ENCODE peak calls at places on chromosome 15, in nine cellular contexts. J, T, Y, U, S, X, A, N and V are unnamed samples.

GRCh38 chr15:85479071-85479647 is 98.8 kb downstream of the AKAP13 start:
- DNase-seq in J (no peak), T (peak; percentile 75), Y (no peak), U (no peak), S (no peak), X (peak; percentile 88), A (no peak), N (no peak), V (no peak)

GRCh38 chr15:47586653-47587224 is 130.6 kb upstream of the SEMA6D start:
- DNase-seq in J (no peak), T (peak; percentile 28), Y (no peak), U (no peak), S (no peak), X (peak; percentile 44), A (no peak), N (no peak), V (no peak)

GRCh38 chr15:61759639-61760038 is 300.6 kb downstream of the VPS13C start:
- DNase-seq in J (no peak), T (no peak), Y (no peak), U (no peak), S (no peak), X (no peak), A (no peak), N (no peak), V (no peak)

GRCh38 chr15:72237286-72238224 is 6.6 kb upstream of the PKM start:
- DNase-seq in J (no peak), T (peak; percentile 97), Y (peak; percentile 53), U (peak; percentile 95), S (no peak), X (peak; percentile 95), A (no peak), N (peak; percentile 56), V (peak; percentile 92)

GRCh38 chr15:57198654-57199241 is 177.6 kb upstream of the CGNL1 start:
- DNase-seq in J (no peak), T (peak; percentile 24), Y (no peak), U (no peak), S (peak; percentile 72), X (no peak), A (no peak), N (no peak), V (no peak)

GRCh38 chr15:71060983-71061382 is 54.3 kb upstream of the THSD4 start:
- DNase-seq in J (no peak), T (peak; percentile 28), Y (no peak), U (no peak), S (no peak), X (no peak), A (no peak), N (no peak), V (no peak)

GRCh38 chr15:66729339-66729951 is 27.4 kb downstream of the SMAD6 start:
- DNase-seq in J (no peak), T (peak; percentile 41), Y (no peak), U (no peak), S (no peak), X (no peak), A (no peak), N (no peak), V (no peak)

GRCh38 chr15:72077950-72078349 is 40.0 kb downstream of the MYO9A start:
- DNase-seq in J (no peak), T (peak; percentile 23), Y (no peak), U (no peak), S (no peak), X (no peak), A (no peak), N (no peak), V (no peak)

GRCh38 chr15:30985081-30985531 is 6.3 kb downstream of the MTMR10 start:
- DNase-seq in J (no peak), T (peak; percentile 50), Y (no peak), U (no peak), S (no peak), X (peak; percentile 4), A (no peak), N (no peak), V (no peak)

GRCh38 chr15:71051539-71051938 is 63.7 kb upstream of the THSD4 start:
- DNase-seq in J (no peak), T (peak; percentile 93), Y (no peak), U (no peak), S (no peak), X (no peak), A (no peak), N (no peak), V (peak; percentile 57)

GRCh38 chr15:93072440-93073394 is 16.3 kb downstream of the RGMA start:
- DNase-seq in J (no peak), T (peak; percentile 58), Y (no peak), U (no peak), S (peak; percentile 82), X (peak; percentile 96), A (peak; percentile 69), N (no peak), V (no peak)

GRCh38 chr15:89662893-89663673 is 7.8 kb upstream of the KIF7 start:
- DNase-seq in J (no peak), T (peak; percentile 97), Y (no peak), U (peak; percentile 92), S (no peak), X (peak; percentile 99), A (peak; percentile 32), N (peak; percentile 8), V (no peak)

DNA sequence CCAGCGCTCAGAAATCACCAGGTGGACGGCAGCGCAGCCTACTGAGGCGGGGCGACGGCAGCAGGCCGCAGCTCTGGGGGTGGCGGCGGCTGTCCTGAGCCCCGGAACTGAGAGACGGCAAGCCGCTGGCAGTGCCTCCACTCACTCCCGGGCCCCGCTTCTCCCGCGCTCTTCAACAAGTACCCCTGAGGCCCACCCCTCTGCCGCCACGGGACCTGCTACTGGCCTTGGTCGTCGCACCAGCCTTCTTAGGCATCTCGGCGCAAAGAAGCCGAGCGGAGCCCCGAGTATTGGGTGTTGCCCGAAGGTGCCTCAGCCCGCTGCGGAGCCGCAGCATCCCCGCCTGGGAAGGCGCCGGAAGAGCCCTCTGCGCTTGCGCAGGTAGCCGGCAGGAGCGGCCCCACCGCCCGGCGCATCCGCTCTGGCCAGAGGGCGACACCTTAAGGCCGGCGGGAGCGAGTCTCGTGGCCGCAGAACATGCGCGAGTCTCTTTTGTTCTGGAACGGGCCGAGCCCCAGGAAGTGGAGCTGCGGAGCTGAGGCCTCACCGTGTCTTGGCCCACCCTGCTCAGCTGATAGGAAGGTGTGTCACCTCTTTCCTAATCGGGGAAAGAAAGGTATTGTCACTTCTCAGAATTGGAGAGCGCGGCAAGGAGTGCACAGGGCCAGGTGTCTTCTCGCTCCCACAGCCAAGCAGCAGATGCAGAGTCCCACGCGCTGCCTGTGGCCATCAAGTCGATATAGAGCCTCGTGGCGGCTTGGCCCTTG is at the start of gene C15orf40:
- DNase-seq in J (peak; percentile 62), T (peak; percentile 89), Y (peak; percentile 95), U (peak; percentile 66), S (peak; percentile 92), X (peak; percentile 95), A (peak; percentile 87), N (peak; percentile 94), V (peak; percentile 72)
- TF ChIP-seq CTCF in J (no peak), T (peak; percentile 66), Y (peak; percentile 90), U (peak; percentile 46), S (no peak), X (peak; percentile 65), A (no peak), N (peak; percentile 77), V (peak; percentile 67)

DNA sequence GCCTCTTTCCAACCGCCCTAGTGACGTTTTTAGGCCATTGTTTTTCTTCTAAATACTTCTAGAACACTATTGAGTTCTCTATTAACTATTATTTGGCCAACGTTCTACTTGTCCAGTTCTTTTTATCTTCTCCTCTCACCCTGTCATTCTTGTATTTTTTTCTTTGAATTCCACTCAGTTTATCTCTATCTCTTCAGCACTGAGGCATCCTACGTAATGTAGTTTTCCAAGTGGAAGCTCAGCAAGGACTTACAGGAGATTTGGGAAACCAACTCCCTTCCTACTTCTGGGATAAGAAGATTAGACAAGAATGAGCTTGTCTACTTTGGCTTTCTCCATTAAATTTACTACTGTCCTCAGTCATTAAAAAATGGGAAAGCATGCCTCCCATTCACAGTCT is 21.4 kb upstream of the NR2F2 start:
- DNase-seq in J (no peak), T (no peak), Y (no peak), U (no peak), S (no peak), X (no peak), A (no peak), N (no peak), V (no peak)
- TF ChIP-seq CTCF in J (no peak), T (no peak), Y (no peak), U (no peak), S (no peak), X (no peak), A (no peak), N (no peak), V (no peak)

DNA sequence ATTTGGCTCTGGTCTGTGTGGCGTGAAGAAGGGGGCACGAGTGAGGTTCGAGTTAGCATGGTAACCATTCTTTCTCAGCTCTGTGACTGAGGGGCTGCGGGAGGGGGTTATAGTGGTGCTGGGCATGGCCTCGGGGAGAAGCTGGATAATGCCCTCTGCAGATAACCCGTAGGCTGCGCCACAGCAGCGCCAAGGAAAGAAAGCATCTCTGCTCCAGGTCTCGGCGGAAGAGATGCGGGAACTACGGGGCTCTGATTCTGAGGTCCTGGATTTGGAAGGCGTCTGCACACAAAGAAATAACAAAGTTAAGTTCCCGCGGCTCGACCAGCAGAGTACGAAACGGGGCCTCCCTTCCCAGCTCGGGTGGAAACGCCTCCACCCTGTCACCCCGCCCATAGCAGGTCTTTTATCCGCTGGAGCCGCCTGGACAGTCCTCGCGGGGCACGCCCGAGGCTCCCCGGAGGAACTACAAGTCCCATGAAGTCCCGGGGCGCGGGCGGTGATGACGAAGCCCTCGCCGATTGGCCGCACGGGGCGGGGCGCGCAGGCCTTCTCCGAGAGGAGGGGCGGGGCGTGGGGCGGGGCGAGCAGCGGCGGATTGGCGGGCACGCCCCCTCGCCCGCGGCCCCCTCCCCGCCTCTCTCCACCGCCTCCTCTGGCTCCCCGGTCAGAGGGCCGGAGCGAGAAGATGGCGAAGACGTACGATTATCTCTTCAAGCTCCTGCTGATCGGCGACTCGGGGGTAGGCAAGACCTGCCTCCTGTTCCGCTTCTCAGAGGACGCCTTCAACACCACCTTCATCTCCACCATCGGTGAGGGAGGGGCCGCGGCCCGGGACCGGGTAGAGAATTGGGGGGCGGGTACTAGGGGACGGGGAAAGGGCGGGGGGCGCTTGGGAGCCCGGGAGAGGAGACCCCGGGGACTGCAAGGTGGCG is at the start of gene RAB8B:
- DNase-seq in J (peak; percentile 92), T (peak; percentile 94), Y (peak; percentile 94), U (peak; percentile 79), S (peak; percentile 100), X (peak; percentile 97), A (peak; percentile 100), N (peak; percentile 92), V (peak; percentile 69)
- TF ChIP-seq CTCF in J (no peak), T (no peak), Y (no peak), U (no peak), S (no peak), X (no peak), A (no peak), N (no peak), V (peak; percentile 23)

GRCh38 chr15:26971303-26972018 is 480 bp downstream of the GABRG3 start:
- DNase-seq in J (no peak), T (no peak), Y (no peak), U (no peak), S (peak; percentile 44), X (peak; percentile 58), A (peak; percentile 41), N (no peak), V (no peak)

GRCh38 chr15:26972636-26973035 is 1.7 kb downstream of the GABRG3 start:
- DNase-seq in J (no peak), T (no peak), Y (no peak), U (no peak), S (no peak), X (no peak), A (no peak), N (no peak), V (no peak)

GRCh38 chr15:26970712-26971210 is at the start of gene GABRG3:
- DNase-seq in J (no peak), T (no peak), Y (no peak), U (no peak), S (peak; percentile 45), X (no peak), A (peak; percentile 46), N (no peak), V (no peak)

GRCh38 chr15:26974120-26974780 is 3.3 kb downstream of the GABRG3 start:
- DNase-seq in J (no peak), T (peak; percentile 19), Y (no peak), U (no peak), S (no peak), X (peak; percentile 57), A (peak; percentile 27), N (no peak), V (peak; percentile 6)
- TF ChIP-seq CTCF in J (no peak), T (peak; percentile 40), Y (no peak), U (peak; percentile 37), S (peak; percentile 75), X (no peak), A (peak; percentile 49), N (no peak), V (peak; percentile 74)